ENCODE peak calls at places on chromosomes 13 and 19, in eight cellular contexts. K is spleen, T is DND-41, C is uterus, S is breast epithelium, R is neural progenitor cell, U is cardiac muscle cell, I is dorsolateral prefrontal cortex. D is an unnamed sample.

GRCh38 chr13:36891752-36892151 is 28.3 kb downstream of the SMAD9 start:
- DNase-seq in K (no peak), T (no peak), C (no peak), S (no peak), R (no peak), U (no peak), I (no peak), D (no peak)

GRCh38 chr13:108895220-108895704 is 265.9 kb downstream of the MYO16 start:
- DNase-seq in K (no peak), T (no peak), C (no peak), S (no peak), R (peak), U (peak), I (no peak), D (peak)

GRCh38 chr19:16342002-16342715 is 17.5 kb downstream of the KLF2 start:
- DNase-seq in K (no peak), T (no peak), C (no peak), S (no peak), R (no peak), U (peak), I (no peak), D (peak)

GRCh38 chr13:27919934-27920676 is at the start of gene PDX1:
- DNase-seq in K (no peak), T (no peak), C (no peak), S (no peak), R (peak), U (no peak), I (no peak), D (no peak)

GRCh38 chr13:104171132-104171531 is 1104.9 kb upstream of the SLC10A2 start:
- DNase-seq in K (no peak), T (no peak), C (no peak), S (no peak), R (no peak), U (no peak), I (no peak), D (no peak)

GRCh38 chr13:114148521-114148855 is 16.1 kb upstream of the RASA3 start:
- DNase-seq in K (no peak), T (peak), C (no peak), S (no peak), R (no peak), U (no peak), I (no peak), D (no peak)

GRCh38 chr19:8206147-8207087 is 2.8 kb upstream of the CERS4 start:
- DNase-seq in K (no peak), T (no peak), C (no peak), S (no peak), R (no peak), U (no peak), I (no peak), D (no peak)

GRCh38 chr13:109816112-109816978 is 30.0 kb upstream of the IRS2 start:
- DNase-seq in K (no peak), T (no peak), C (no peak), S (no peak), R (no peak), U (no peak), I (no peak), D (no peak)

GRCh38 chr19:2140193-2140545 is 11.2 kb downstream of the AP3D1 start:
- DNase-seq in K (no peak), T (no peak), C (no peak), S (no peak), R (no peak), U (no peak), I (no peak), D (no peak)

GRCh38 chr13:98133949-98134348 is 8.9 kb upstream of the FARP1 start:
- DNase-seq in K (no peak), T (no peak), C (no peak), S (no peak), R (no peak), U (no peak), I (no peak), D (no peak)

GRCh38 chr13:46339035-46339666 is 47.9 kb downstream of the RUBCNL start:
- DNase-seq in K (no peak), T (no peak), C (no peak), S (no peak), R (no peak), U (peak), I (no peak), D (peak)

GRCh38 chr13:39132286-39132685 is 94.0 kb downstream of the NHLRC3 start:
- DNase-seq in K (no peak), T (no peak), C (no peak), S (no peak), R (no peak), U (no peak), I (no peak), D (no peak)

GRCh38 chr19:1455336-1456120 is 5.6 kb downstream of the APC2 start:
- DNase-seq in K (no peak), T (peak), C (peak), S (peak), R (peak), U (peak), I (no peak), D (no peak)

GRCh38 chr13:71759506-71760225 is 107.3 kb downstream of the DACH1 start:
- DNase-seq in K (no peak), T (no peak), C (no peak), S (no peak), R (peak), U (no peak), I (no peak), D (peak)

GRCh38 chr19:29121684-29122083 is 91.3 kb downstream of the UQCRFS1 start:
- DNase-seq in K (no peak), T (no peak), C (no peak), S (no peak), R (peak), U (peak), I (no peak), D (no peak)

GRCh38 chr19:49117677-49118564 is 1.0 kb downstream of the C19orf73 start:
- DNase-seq in K (no peak), T (no peak), C (no peak), S (no peak), R (no peak), U (no peak), I (no peak), D (no peak)

GRCh38 chr13:36616706-36617105 is 57.1 kb upstream of the SERTM1 start:
- DNase-seq in K (no peak), T (no peak), C (no peak), S (no peak), R (no peak), U (no peak), I (no peak), D (no peak)

GRCh38 chr19:56149656-56150038 is 8.6 kb downstream of the ZNF444 start:
- DNase-seq in K (no peak), T (no peak), C (no peak), S (no peak), R (no peak), U (no peak), I (no peak), D (no peak)

GRCh38 chr19:35549174-35549788 is 3.9 kb downstream of the TMEM147 start:
- DNase-seq in K (no peak), T (peak), C (peak), S (no peak), R (peak), U (peak), I (no peak), D (peak)

GRCh38 chr19:49658566-49659442 is 6.9 kb downstream of the IRF3 start:
- DNase-seq in K (no peak), T (no peak), C (no peak), S (no peak), R (no peak), U (no peak), I (no peak), D (no peak)

GRCh38 chr19:5864725-5865486 is 5.4 kb downstream of the FUT5 start:
- DNase-seq in K (no peak), T (no peak), C (no peak), S (no peak), R (no peak), U (no peak), I (no peak), D (no peak)
- TF ChIP-seq CTCF in K (no peak), T (no peak), C (no peak), S (peak), R (no peak), U (peak), I (no peak), D (peak)

DNA sequence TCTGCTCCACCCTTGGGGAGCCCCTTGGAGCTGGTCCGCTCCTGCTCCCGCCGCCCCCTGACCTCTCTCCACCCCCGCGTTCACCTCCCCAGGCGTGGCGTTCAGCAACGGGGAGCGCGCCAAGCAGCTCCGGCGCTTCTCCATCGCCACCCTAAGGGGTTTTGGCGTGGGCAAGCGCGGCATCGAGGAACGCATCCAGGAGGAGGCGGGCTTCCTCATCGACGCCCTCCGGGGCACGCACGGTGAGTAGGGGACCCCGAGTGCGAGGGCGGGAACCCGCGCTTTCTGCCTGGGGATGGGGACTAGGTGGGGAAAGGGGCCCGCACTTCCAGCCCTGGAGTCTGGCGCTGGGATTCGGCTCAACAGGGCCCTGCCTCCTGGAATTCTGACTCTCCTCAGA is 1.7 kb downstream of the CYP2A13 start:
- DNase-seq in K (no peak), T (peak), C (no peak), S (no peak), R (peak), U (no peak), I (no peak), D (no peak)
- H3K4me3 ChIP-seq in K (no peak), T (no peak), C (no peak), S (no peak), R (peak), U (no peak), I (no peak), D (no peak)

DNA sequence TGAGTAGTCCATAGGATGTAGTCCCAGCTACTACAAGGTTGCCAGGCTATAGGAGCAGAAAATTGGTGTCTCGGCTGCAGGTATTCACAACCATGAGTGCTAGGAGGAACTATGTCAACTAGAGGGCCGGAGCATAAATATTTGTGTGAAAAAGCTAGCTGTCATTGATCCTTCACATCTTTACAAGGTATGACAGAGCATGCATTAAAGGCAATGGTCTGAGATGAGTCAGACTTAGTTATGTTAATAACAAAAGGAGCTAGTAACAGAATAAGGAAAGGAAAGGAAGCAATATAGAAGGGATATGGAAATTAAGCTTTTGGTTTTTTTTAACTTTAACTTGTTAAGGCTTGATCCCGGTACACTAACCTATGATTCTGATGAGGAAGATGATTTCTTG is 40.9 kb upstream of the PSG9 start:
- DNase-seq in K (no peak), T (no peak), C (no peak), S (no peak), R (no peak), U (no peak), I (no peak), D (no peak)
- TF ChIP-seq CTCF in K (no peak), T (no peak), C (no peak), S (no peak), R (no peak), U (no peak), I (no peak), D (no peak)

DNA sequence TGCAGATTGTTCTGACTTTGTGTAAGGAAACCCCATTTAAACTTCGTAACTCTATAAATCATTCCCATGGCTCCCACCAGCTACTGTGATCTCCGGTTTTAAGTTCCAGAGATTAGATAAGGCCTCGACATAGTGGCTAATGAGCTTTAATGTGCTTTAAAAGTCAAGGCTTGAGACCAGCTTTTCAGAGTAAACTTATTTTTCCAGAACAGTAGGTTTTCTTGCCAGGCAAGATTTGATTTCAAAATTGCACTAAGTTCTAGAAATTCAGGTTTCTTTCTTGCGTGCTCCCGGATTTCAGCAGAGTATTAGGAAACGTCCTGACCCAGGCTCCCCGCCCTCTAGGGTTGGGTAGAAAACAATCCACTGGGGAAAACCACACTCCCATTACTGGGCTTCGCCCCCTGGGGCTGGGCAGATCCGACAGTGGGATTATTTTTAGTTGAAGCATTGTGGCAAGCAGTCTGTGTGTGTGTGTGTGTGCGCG is 43.3 kb downstream of the CRYL1 start:
- DNase-seq in K (no peak), T (no peak), C (no peak), S (no peak), R (no peak), U (peak), I (no peak), D (no peak)
- H3K4me3 ChIP-seq in K (no peak), T (no peak), C (no peak), S (no peak), R (no peak), U (no peak), I (no peak), D (no peak)